ENCODE peak calls at places on chromosomes 4 and X, in nine cellular contexts. One of them, this sample, is unnamed.

GRCh38 chr4:128825226-128825625 is 15.7 kb downstream of the JADE1 start:
- DNase-seq in activated CD4-positive, alpha-beta T cell treated with anti-CD3 and anti-CD28 coated beads, Interleukin-2, amount 10 ng/mL, durations not matched to agents 7 days and 5 days: no peak
- DNase-seq in NCI-H524 treated with DMSO at 0.1 percent for 48 hours: no peak
- DNase-seq in RWPE1: peak
- DNase-seq in activated CD4-positive, CD25-positive, alpha-beta regulatory T cell: no peak
- DNase-seq in right lobe of liver: no peak
- DNase-seq in non-pigmented ciliary epithelial cell: no peak
- DNase-seq in EL: peak
- DNase-seq in NCI-H2081: no peak
- DNase-seq in this sample: no peak

GRCh38 chr4:152100378-152101201 is 339.8 kb upstream of the GATB start:
- DNase-seq in activated CD4-positive, alpha-beta T cell treated with anti-CD3 and anti-CD28 coated beads, Interleukin-2, amount 10 ng/mL, durations not matched to agents 7 days and 5 days: peak
- DNase-seq in NCI-H524 treated with DMSO at 0.1 percent for 48 hours: no peak
- DNase-seq in RWPE1: peak
- DNase-seq in activated CD4-positive, CD25-positive, alpha-beta regulatory T cell: peak
- DNase-seq in right lobe of liver: no peak
- DNase-seq in non-pigmented ciliary epithelial cell: no peak
- DNase-seq in EL: no peak
- DNase-seq in NCI-H2081: no peak
- DNase-seq in this sample: no peak

GRCh38 chr4:171583790-171584189 is 229.4 kb upstream of the GALNTL6 start:
- DNase-seq in activated CD4-positive, alpha-beta T cell treated with anti-CD3 and anti-CD28 coated beads, Interleukin-2, amount 10 ng/mL, durations not matched to agents 7 days and 5 days: no peak
- DNase-seq in NCI-H524 treated with DMSO at 0.1 percent for 48 hours: no peak
- DNase-seq in RWPE1: no peak
- DNase-seq in activated CD4-positive, CD25-positive, alpha-beta regulatory T cell: no peak
- DNase-seq in right lobe of liver: no peak
- DNase-seq in non-pigmented ciliary epithelial cell: no peak
- DNase-seq in EL: no peak
- DNase-seq in NCI-H2081: no peak
- DNase-seq in this sample: no peak

GRCh38 chr4:77177196-77177595 is 20.2 kb downstream of the CCNG2 start:
- DNase-seq in activated CD4-positive, alpha-beta T cell treated with anti-CD3 and anti-CD28 coated beads, Interleukin-2, amount 10 ng/mL, durations not matched to agents 7 days and 5 days: no peak
- DNase-seq in NCI-H524 treated with DMSO at 0.1 percent for 48 hours: peak
- DNase-seq in RWPE1: no peak
- DNase-seq in activated CD4-positive, CD25-positive, alpha-beta regulatory T cell: no peak
- DNase-seq in right lobe of liver: no peak
- DNase-seq in non-pigmented ciliary epithelial cell: no peak
- DNase-seq in EL: no peak
- DNase-seq in NCI-H2081: no peak
- DNase-seq in this sample: no peak

GRCh38 chr4:184453402-184454160 is 20.8 kb downstream of the IRF2 start:
- DNase-seq in activated CD4-positive, alpha-beta T cell treated with anti-CD3 and anti-CD28 coated beads, Interleukin-2, amount 10 ng/mL, durations not matched to agents 7 days and 5 days: peak
- DNase-seq in NCI-H524 treated with DMSO at 0.1 percent for 48 hours: no peak
- DNase-seq in RWPE1: peak
- DNase-seq in activated CD4-positive, CD25-positive, alpha-beta regulatory T cell: peak
- DNase-seq in right lobe of liver: no peak
- DNase-seq in non-pigmented ciliary epithelial cell: peak
- DNase-seq in EL: peak
- DNase-seq in NCI-H2081: no peak
- DNase-seq in this sample: no peak

GRCh38 chr4:2785613-2786012 is 7.3 kb upstream of the SH3BP2 start:
- DNase-seq in activated CD4-positive, alpha-beta T cell treated with anti-CD3 and anti-CD28 coated beads, Interleukin-2, amount 10 ng/mL, durations not matched to agents 7 days and 5 days: peak
- DNase-seq in NCI-H524 treated with DMSO at 0.1 percent for 48 hours: no peak
- DNase-seq in RWPE1: no peak
- DNase-seq in activated CD4-positive, CD25-positive, alpha-beta regulatory T cell: no peak
- DNase-seq in right lobe of liver: peak
- DNase-seq in non-pigmented ciliary epithelial cell: no peak
- DNase-seq in EL: no peak
- DNase-seq in NCI-H2081: no peak
- DNase-seq in this sample: peak

GRCh38 chrX:106959897-106960296 is 39.7 kb downstream of the CLDN2 start:
- DNase-seq in activated CD4-positive, alpha-beta T cell treated with anti-CD3 and anti-CD28 coated beads, Interleukin-2, amount 10 ng/mL, durations not matched to agents 7 days and 5 days: no peak
- DNase-seq in NCI-H524 treated with DMSO at 0.1 percent for 48 hours: no peak
- DNase-seq in RWPE1: peak
- DNase-seq in activated CD4-positive, CD25-positive, alpha-beta regulatory T cell: no peak
- DNase-seq in right lobe of liver: peak
- DNase-seq in non-pigmented ciliary epithelial cell: no peak
- DNase-seq in EL: peak
- DNase-seq in NCI-H2081: peak
- DNase-seq in this sample: no peak

GRCh38 chrX:155857561-155857960 is 23.6 kb upstream of the VAMP7 start:
- DNase-seq in activated CD4-positive, alpha-beta T cell treated with anti-CD3 and anti-CD28 coated beads, Interleukin-2, amount 10 ng/mL, durations not matched to agents 7 days and 5 days: no peak
- DNase-seq in NCI-H524 treated with DMSO at 0.1 percent for 48 hours: no peak
- DNase-seq in RWPE1: no peak
- DNase-seq in activated CD4-positive, CD25-positive, alpha-beta regulatory T cell: no peak
- DNase-seq in right lobe of liver: no peak
- DNase-seq in non-pigmented ciliary epithelial cell: no peak
- DNase-seq in EL: peak
- DNase-seq in NCI-H2081: peak
- DNase-seq in this sample: no peak

GRCh38 chr4:152385551-152385950 is 150.3 kb downstream of the FBXW7 start:
- DNase-seq in activated CD4-positive, alpha-beta T cell treated with anti-CD3 and anti-CD28 coated beads, Interleukin-2, amount 10 ng/mL, durations not matched to agents 7 days and 5 days: no peak
- DNase-seq in NCI-H524 treated with DMSO at 0.1 percent for 48 hours: no peak
- DNase-seq in RWPE1: peak
- DNase-seq in activated CD4-positive, CD25-positive, alpha-beta regulatory T cell: no peak
- DNase-seq in right lobe of liver: no peak
- DNase-seq in non-pigmented ciliary epithelial cell: no peak
- DNase-seq in EL: no peak
- DNase-seq in NCI-H2081: no peak
- DNase-seq in this sample: no peak

GRCh38 chr4:108192056-108192455 is 23.3 kb upstream of the LEF1 start:
- DNase-seq in activated CD4-positive, alpha-beta T cell treated with anti-CD3 and anti-CD28 coated beads, Interleukin-2, amount 10 ng/mL, durations not matched to agents 7 days and 5 days: no peak
- DNase-seq in NCI-H524 treated with DMSO at 0.1 percent for 48 hours: no peak
- DNase-seq in RWPE1: no peak
- DNase-seq in activated CD4-positive, CD25-positive, alpha-beta regulatory T cell: no peak
- DNase-seq in right lobe of liver: no peak
- DNase-seq in non-pigmented ciliary epithelial cell: no peak
- DNase-seq in EL: no peak
- DNase-seq in NCI-H2081: peak
- DNase-seq in this sample: no peak

This sample was measured in posterior vena cava.